ENCODE peak calls at places on chromosomes 1 and 21, in eight cellular contexts. M is brain microvascular endothelial cell, C is AG04449, S is adrenal gland, W is cardiac muscle cell, H is fibroblast of lung, X is A549, V is IMR-90. D is an unnamed sample.

GRCh38 chr1:43994794-43995790 is 3.7 kb downstream of the CCDC24 start:
- DNase-seq in X (peak; percentile 53), C (no peak), W (peak; percentile 40), V (no peak), H (no peak), S (no peak), M (no peak), D (no peak)

GRCh38 chr1:47881505-47882442 is 115.4 kb downstream of the TRABD2B start:
- DNase-seq in W (no peak), M (peak; percentile 19), C (peak; percentile 31), S (no peak), H (no peak), V (peak; percentile 33), X (no peak), D (no peak)

GRCh38 chr1:2231667-2232254 is 3.6 kb downstream of the SKI start:
- DNase-seq in M (peak; percentile 85), W (peak; percentile 90), V (peak; percentile 81), X (peak; percentile 35), H (peak; percentile 72), C (no peak), S (peak; percentile 87), D (no peak)

GRCh38 chr1:92410706-92411105 is 76.0 kb downstream of the GFI1 start:
- DNase-seq in X (no peak), V (no peak), S (no peak), W (no peak), H (no peak), C (no peak), M (no peak), D (no peak)

GRCh38 chr21:31780944-31781343 is 49.0 kb upstream of the SCAF4 start:
- DNase-seq in S (no peak), H (no peak), X (peak; percentile 10), M (no peak), C (no peak), V (no peak), W (no peak), D (no peak)

GRCh38 chr1:12302798-12303447 is 73.1 kb downstream of the VPS13D start:
- DNase-seq in S (no peak), M (no peak), H (peak; percentile 74), C (no peak), W (peak; percentile 24), X (no peak), V (peak; percentile 49), D (no peak)

GRCh38 chr1:226660410-226661182 is 78.5 kb downstream of the ITPKB start:
- DNase-seq in C (no peak), V (no peak), M (no peak), S (no peak), W (peak; percentile 24), H (no peak), X (no peak), D (no peak)

GRCh38 chr1:30988045-30988444 is 77.5 kb downstream of the PUM1 start:
- DNase-seq in W (no peak), M (no peak), C (no peak), H (no peak), X (no peak), V (peak; percentile 54), S (no peak), D (no peak)

GRCh38 chr1:9246215-9246614 is 11.6 kb downstream of the H6PD start:
- DNase-seq in C (no peak), M (no peak), S (no peak), V (no peak), H (no peak), W (no peak), X (no peak), D (no peak)

GRCh38 chr1:228044961-228045360 is 37.5 kb upstream of the ARF1 start:
- DNase-seq in S (no peak), H (no peak), C (no peak), X (no peak), M (no peak), V (no peak), W (no peak), D (no peak)

GRCh38 chr21:33461538-33462250 is 18.1 kb downstream of the TMEM50B start:
- DNase-seq in C (no peak), H (no peak), V (no peak), S (peak; percentile 2), M (no peak), W (no peak), X (no peak), D (no peak)

GRCh38 chr1:245571872-245572294 is 417.1 kb downstream of the KIF26B start:
- DNase-seq in H (no peak), V (no peak), X (no peak), S (no peak), M (no peak), W (no peak), C (no peak), D (no peak)

GRCh38 chr21:15752763-15753407 is 23.1 kb downstream of the USP25 start:
- DNase-seq in S (no peak), X (no peak), V (no peak), C (no peak), W (no peak), M (no peak), H (no peak), D (no peak)

GRCh38 chr1:29504266-29504665 is 267.9 kb downstream of the PTPRU start:
- DNase-seq in S (no peak), C (no peak), W (no peak), V (no peak), X (no peak), H (peak; percentile 8), M (no peak), D (no peak)

GRCh38 chr1:84772428-84772943 is 82.2 kb upstream of the SSX2IP start:
- DNase-seq in X (peak; percentile 62), M (peak; percentile 74), C (no peak), W (peak; percentile 90), S (peak; percentile 93), V (peak; percentile 78), H (peak; percentile 68), D (no peak)

GRCh38 chr1:21084111-21084510 is 92.6 kb downstream of the EIF4G3 start:
- DNase-seq in C (no peak), W (no peak), V (no peak), M (no peak), S (no peak), H (no peak), X (no peak), D (no peak)

GRCh38 chr1:3070304-3070653 is 1.3 kb downstream of the PRDM16 start:
- DNase-seq in M (no peak), W (no peak), X (no peak), V (no peak), S (no peak), H (peak; percentile 14), C (no peak), D (no peak)

GRCh38 chr1:215360786-215361185 is 206.3 kb upstream of the KCTD3 start:
- DNase-seq in H (peak; percentile 59), M (no peak), V (no peak), W (no peak), S (no peak), X (no peak), C (no peak), D (no peak)

GRCh38 chr1:79551321-79551720 is 544.8 kb upstream of the ADGRL4 start:
- DNase-seq in M (no peak), H (peak; percentile 44), V (peak; percentile 52), C (peak; percentile 14), W (no peak), X (no peak), S (no peak), D (no peak)

GRCh38 chr1:202516434-202516877 is 168.0 kb downstream of the PPP1R12B start:
- DNase-seq in M (no peak), H (peak; percentile 68), W (no peak), V (peak; percentile 57), C (no peak), X (no peak), S (no peak), D (peak; percentile 18)

DNA sequence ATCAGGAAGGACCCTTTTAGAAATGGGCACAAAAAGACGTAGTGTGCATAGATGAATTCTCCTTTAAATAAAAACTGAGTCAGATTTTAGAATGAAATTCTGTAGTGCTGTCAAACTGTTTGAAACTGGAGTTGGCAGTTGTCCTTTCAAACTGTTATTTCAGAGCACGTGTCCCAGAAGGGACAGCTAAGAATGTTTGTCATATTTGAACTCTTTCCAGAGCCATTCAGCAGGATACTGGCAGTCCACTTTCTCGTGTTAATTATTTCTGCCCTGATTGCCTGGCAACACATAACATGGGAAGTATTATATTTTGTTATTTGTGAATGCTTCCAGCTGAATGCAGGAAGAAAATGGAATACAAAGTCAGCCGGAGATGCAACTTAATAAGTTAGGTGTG is 212.3 kb upstream of the DPYD start:
- DNase-seq in H (no peak), X (no peak), S (no peak), M (no peak), V (no peak), W (no peak), C (no peak), D (peak; percentile 46)
- H3K4me3 ChIP-seq in H (no peak overlapping the region), X (no peak overlapping the region), S (no peak overlapping the region), M (no peak overlapping the region), V (no peak overlapping the region), W (no peak overlapping the region), C (no peak overlapping the region), D (no peak overlapping the region)

DNA sequence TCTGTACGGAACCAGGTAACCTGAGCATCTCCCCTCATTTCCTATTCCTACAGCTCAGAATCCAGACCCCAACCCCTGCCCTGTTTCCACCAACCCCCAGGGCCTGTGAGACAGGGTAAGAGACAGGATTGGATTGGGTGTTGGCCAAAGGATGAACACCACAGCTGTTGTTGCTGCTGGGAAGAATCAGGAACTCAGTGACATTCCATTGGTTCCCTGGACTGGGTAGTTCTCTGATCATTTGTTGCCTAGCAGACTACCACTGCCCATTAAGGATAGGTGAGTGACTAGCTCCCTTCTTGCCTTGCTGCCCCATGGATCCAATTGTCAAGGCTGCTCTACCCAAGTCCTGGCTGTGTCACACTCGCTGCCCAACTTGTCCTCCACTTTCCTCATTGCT is 10.0 kb downstream of the NCSTN start:
- DNase-seq in X (no peak), W (no peak), C (no peak), S (no peak), M (peak; percentile 14), V (peak; percentile 47), H (peak; percentile 30), D (no peak)
- TF ChIP-seq CTCF in X (no peak), W (no peak), C (no peak), S (no peak), M (no peak), V (no peak), H (no peak), D (no peak)

DNA sequence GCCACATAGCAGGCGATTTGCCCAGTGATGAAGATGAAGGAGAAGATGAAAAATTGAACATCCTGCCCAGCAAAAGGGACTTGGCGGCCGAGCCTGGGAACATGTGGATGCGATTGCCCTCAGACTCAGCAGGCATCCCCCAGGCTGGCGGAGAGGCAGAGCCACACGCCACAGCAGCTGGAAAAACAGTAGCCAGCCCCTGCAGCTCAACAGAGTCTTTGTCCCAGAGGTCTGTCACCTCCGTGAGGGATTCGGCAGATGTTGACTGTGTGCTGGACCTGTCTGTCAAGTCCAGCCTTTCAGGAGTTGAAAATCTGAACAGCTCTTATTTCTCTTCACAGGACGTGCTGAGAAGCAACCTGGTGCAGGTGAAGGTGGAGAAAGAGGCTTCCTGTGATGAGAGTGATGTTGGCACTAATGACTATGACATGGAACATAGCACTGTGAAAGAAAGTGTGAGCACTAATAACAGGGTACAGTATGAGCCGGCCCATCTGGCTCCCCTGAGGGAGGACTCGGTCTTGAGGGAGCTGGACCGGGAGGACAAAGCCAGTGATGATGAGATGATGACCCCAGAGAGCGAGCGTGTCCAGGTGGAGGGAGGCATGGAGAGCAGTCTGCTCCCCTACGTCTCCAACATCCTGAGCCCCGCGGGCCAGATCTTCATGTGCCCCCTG is 3.3 kb downstream of the ZBTB18 start:
- DNase-seq in X (no peak), S (no peak), V (no peak), H (no peak), W (no peak), C (no peak), M (no peak), D (no peak)
- H3K4me3 ChIP-seq in X (no peak overlapping the region), S (no peak overlapping the region), V (no peak overlapping the region), H (no peak overlapping the region), W (no peak overlapping the region), C (no peak overlapping the region), M (no peak overlapping the region), D (no peak overlapping the region)

GRCh38 chr21:25885405-25885804 is 150.6 kb downstream of the GABPA start:
- DNase-seq in H (no peak), M (no peak), S (no peak), W (no peak), C (no peak), V (no peak), X (no peak), D (no peak)
- TF ChIP-seq CTCF in H (no peak), M (no peak), S (no peak), W (no peak), C (no peak), V (no peak), X (no peak), D (no peak)

D was measured in retinal pigment epithelial cell.